ENCODE peak calls at places on chromosomes 2 and 18, in five cellular contexts. E is K562, D is GM12878, A is HepG2, Z is GM12892. B is an unnamed sample.

GRCh38 chr2:12704378-12704777 is 12.4 kb upstream of the TRIB2 start:
- DNase-seq in E (no peak), D (no peak), A (no peak), Z (no peak), B (no peak)

GRCh38 chr2:239143858-239144712 is 256.7 kb downstream of the HDAC4 start:
- DNase-seq in E (peak), D (no peak), A (peak), Z (peak), B (peak)

GRCh38 chr18:70288851-70289328 is at the start of gene SOCS6:
- DNase-seq in E (peak), D (no peak), A (no peak), Z (peak), B (peak)

GRCh38 chr2:38194751-38195150 is 118.8 kb upstream of the CYP1B1 start:
- DNase-seq in E (no peak), D (no peak), A (no peak), Z (no peak), B (no peak)

GRCh38 chr2:20211420-20211819 is 13.5 kb downstream of the SDC1 start:
- DNase-seq in E (no peak), D (no peak), A (no peak), Z (no peak), B (no peak)

GRCh38 chr18:987325-988186 is 82.9 kb downstream of the ADCYAP1 start:
- DNase-seq in E (peak), D (no peak), A (no peak), Z (no peak), B (no peak)

GRCh38 chr18:30376515-30376914 is 666.0 kb downstream of the DSC3 start:
- DNase-seq in E (peak), D (no peak), A (peak), Z (no peak), B (no peak)

GRCh38 chr2:217886720-217887309 is 116.0 kb downstream of the TNS1 start:
- DNase-seq in E (peak), D (no peak), A (peak), Z (peak), B (peak)

GRCh38 chr2:85902496-85902895 is 13.7 kb upstream of the ST3GAL5 start:
- DNase-seq in E (no peak), D (no peak), A (no peak), Z (no peak), B (no peak)

GRCh38 chr18:3664563-3665178 is 214.7 kb downstream of the TGIF1 start:
- DNase-seq in E (peak), D (no peak), A (peak), Z (no peak), B (no peak)

GRCh38 chr2:228048838-228049490 is 132.5 kb downstream of the SPHKAP start:
- DNase-seq in E (peak), D (no peak), A (peak), Z (no peak), B (no peak)

GRCh38 chr2:233424028-233424951 is 70.0 kb downstream of the DGKD start:
- DNase-seq in E (no peak), D (no peak), A (no peak), Z (no peak), B (no peak)
- TF ChIP-seq TAF1 in E (no peak), D (no peak), A (no peak), Z (no peak), B (no peak)

DNA sequence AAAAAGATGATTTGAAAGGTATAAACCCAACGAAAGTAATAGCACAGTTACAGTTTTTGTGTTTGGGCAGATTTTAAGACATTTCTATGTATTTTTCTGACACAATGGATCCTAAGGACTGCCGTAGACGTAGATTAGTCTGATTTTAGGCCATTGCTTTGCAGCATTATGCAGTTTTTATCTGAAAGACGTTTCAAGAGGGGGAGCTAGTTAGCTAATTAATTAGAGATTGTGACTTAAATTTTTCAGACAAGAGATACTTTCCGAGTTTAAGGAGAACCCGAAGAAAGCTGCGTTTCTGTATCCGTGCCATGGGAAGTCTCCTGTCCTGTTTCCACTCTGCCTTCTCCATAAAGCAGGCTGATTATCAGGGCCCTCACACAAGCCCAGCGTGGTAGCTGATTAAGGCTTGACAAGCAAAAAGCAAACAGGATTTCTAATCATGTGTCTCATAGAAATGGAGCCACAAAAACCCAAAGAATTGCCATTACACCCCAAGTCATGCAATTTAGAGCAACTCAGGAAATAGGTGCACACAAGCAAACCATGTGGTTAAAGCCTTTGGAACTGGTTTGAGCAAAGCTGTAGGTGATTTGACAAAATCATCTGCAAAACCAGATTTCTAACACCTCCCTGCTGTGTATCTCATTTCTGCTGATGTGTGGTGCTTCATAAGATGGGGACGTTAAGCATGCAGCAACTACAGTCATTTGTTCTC is 808.1 kb downstream of the RNF144A start:
- DNase-seq in E (no peak), D (peak), A (no peak), Z (no peak), B (no peak)
- TF ChIP-seq POLR2A in E (no peak), D (no peak), A (no peak), Z (no peak), B (no peak)

GRCh38 chr2:175687465-175687864 is 314.6 kb downstream of the LNPK start:
- DNase-seq in E (no peak), D (no peak), A (no peak), Z (no peak), B (no peak)
- TF ChIP-seq TAF1 in E (no peak), D (no peak), A (no peak), Z (no peak), B (no peak)

GRCh38 chr2:61017556-61018318 is at the start of the genes PEX13 and PUS10:
- DNase-seq in E (peak), D (peak), A (peak), Z (peak), B (peak)
- TF ChIP-seq POLR2A in E (peak), D (peak), A (peak), Z (no peak), B (no peak)

GRCh38 chr2:43109261-43109743 is 117.1 kb downstream of the ZFP36L2 start:
- DNase-seq in E (no peak), D (no peak), A (no peak), Z (no peak), B (no peak)
- TF ChIP-seq TAF1 in E (no peak), D (no peak), A (no peak), Z (no peak), B (no peak)

B was measured in GM12891.